ENCODE peak calls at places on chromosome 6, in seven cellular contexts. Z is neural progenitor cell, H is OCI-LY7, P is HepG2, E is mammary epithelial cell, S is SK-N-SH, B is fibroblast of lung. N is an unnamed sample. For H3K4me1 and H4K20me1, the result is how much of the 10 kb centered on the place peaks cover.

GRCh38 chr6:39347906-39348585 is 25.5 kb upstream of the KCNK16 start:
- DNase-seq in Z (peak), S (peak), B (peak), H (peak), P (peak), E (peak), N (peak)

GRCh38 chr6:148776321-148776966 is 29.6 kb downstream of the UST start:
- DNase-seq in E (peak), Z (no peak), P (no peak), B (peak), H (no peak), S (no peak), N (no peak)

GRCh38 chr6:107657755-107658461 is 166.2 kb downstream of the SCML4 start:
- DNase-seq in E (no peak), Z (no peak), B (peak), H (peak), S (peak), P (no peak), N (peak)

GRCh38 chr6:3229566-3230274 is 2.3 kb upstream of the TUBB2B start:
- DNase-seq in E (no peak), Z (peak), H (peak), B (no peak), P (no peak), S (peak), N (no peak)

GRCh38 chr6:56570434-56571359 is 72.0 kb downstream of the DST start:
- DNase-seq in H (peak), Z (no peak), S (peak), E (no peak), P (peak), B (peak), N (peak)

GRCh38 chr6:143283887-143284640 is 166.4 kb downstream of the ADAT2 start:
- DNase-seq in E (no peak), B (no peak), P (no peak), S (peak), H (no peak), Z (no peak), N (no peak)

GRCh38 chr6:108437821-108438220 is 122.9 kb upstream of the FOXO3 start:
- DNase-seq in P (no peak), S (no peak), Z (no peak), H (no peak), B (no peak), E (peak), N (no peak)

GRCh38 chr6:41074692-41075436 is 2.1 kb downstream of the NFYA start:
- DNase-seq in E (no peak), P (peak), S (no peak), Z (no peak), H (no peak), B (no peak), N (no peak)

GRCh38 chr6:28953039-28953872 is 29.5 kb upstream of the TRIM27 start:
- DNase-seq in H (peak), P (peak), E (peak), B (peak), Z (peak), S (peak), N (peak)

GRCh38 chr6:33313105-33313708 is 671 bp downstream of the TAPBP start:
- DNase-seq in Z (peak), E (peak), B (peak), S (peak), P (no peak), H (peak), N (peak)

GRCh38 chr6:170101281-170102035 is 189.4 kb downstream of the DLL1 start:
- DNase-seq in E (no peak), B (no peak), P (no peak), S (no peak), H (no peak), Z (no peak), N (no peak)

GRCh38 chr6:164927288-164928040 is 381.9 kb downstream of the C6orf118 start:
- DNase-seq in B (peak), H (peak), Z (peak), S (peak), P (peak), E (peak), N (peak)

GRCh38 chr6:155954149-155954548 is 498.5 kb upstream of the NOX3 start:
- DNase-seq in B (no peak), P (no peak), S (no peak), E (no peak), H (no peak), Z (no peak), N (no peak)

GRCh38 chr6:44161997-44162338 is 3.3 kb downstream of the CAPN11 start:
- DNase-seq in S (no peak), B (peak), H (no peak), E (peak), P (no peak), Z (no peak), N (peak)

GRCh38 chr6:29742191-29742590 is 19.0 kb downstream of the HLA-F start:
- DNase-seq in P (no peak), S (no peak), Z (no peak), E (no peak), B (no peak), H (no peak), N (no peak)

GRCh38 chr6:121395736-121396135 is 39.7 kb upstream of the GJA1 start:
- DNase-seq in Z (no peak), B (no peak), S (no peak), H (no peak), P (no peak), E (no peak), N (no peak)

GRCh38 chr6:98833101-98834059 is 994 bp upstream of the POU3F2 start:
- DNase-seq in Z (peak), S (peak), E (no peak), B (peak), P (no peak), H (no peak), N (no peak)

GRCh38 chr6:150549577-150550184 is 50.0 kb upstream of the PLEKHG1 start:
- DNase-seq in S (no peak), Z (no peak), E (peak), H (no peak), P (no peak), B (no peak), N (no peak)

GRCh38 chr6:101296184-101296583 is 97.3 kb upstream of the GRIK2 start:
- DNase-seq in H (no peak), B (peak), P (no peak), E (peak), S (peak), Z (no peak), N (no peak)

GRCh38 chr6:151216812-151217211 is 23.0 kb upstream of the AKAP12 start:
- DNase-seq in P (no peak), H (no peak), S (no peak), Z (no peak), E (no peak), B (no peak), N (no peak)

GRCh38 chr6:118377711-118378414 is 170.2 kb upstream of the PLN start:
- DNase-seq in S (no peak), B (no peak), Z (peak), H (no peak), P (no peak), E (no peak), N (no peak)

GRCh38 chr6:41442800-41443501 is 103.2 kb upstream of the FOXP4 start:
- DNase-seq in Z (peak), P (no peak), S (peak), H (no peak), E (no peak), B (peak), N (no peak)

GRCh38 chr6:70119218-70119835 is 183.6 kb downstream of the COL9A1 start:
- DNase-seq in P (peak), S (no peak), E (no peak), H (no peak), Z (no peak), B (no peak), N (no peak)

GRCh38 chr6:61887425-61887824 is 398.6 kb downstream of the KHDRBS2 start:
- DNase-seq in Z (peak), E (no peak), H (no peak), S (no peak), P (no peak), B (no peak), N (no peak)

GRCh38 chr6:37988696-37989095 is 169.2 kb downstream of the ZFAND3 start:
- DNase-seq in E (no peak), P (no peak), B (no peak), Z (no peak), S (no peak), H (no peak), N (no peak)

GRCh38 chr6:47631248-47632196 is 66.9 kb upstream of the ADGRF4 start:
- DNase-seq in B (peak), Z (peak), P (peak), E (peak), H (peak), S (peak), N (peak)

DNA sequence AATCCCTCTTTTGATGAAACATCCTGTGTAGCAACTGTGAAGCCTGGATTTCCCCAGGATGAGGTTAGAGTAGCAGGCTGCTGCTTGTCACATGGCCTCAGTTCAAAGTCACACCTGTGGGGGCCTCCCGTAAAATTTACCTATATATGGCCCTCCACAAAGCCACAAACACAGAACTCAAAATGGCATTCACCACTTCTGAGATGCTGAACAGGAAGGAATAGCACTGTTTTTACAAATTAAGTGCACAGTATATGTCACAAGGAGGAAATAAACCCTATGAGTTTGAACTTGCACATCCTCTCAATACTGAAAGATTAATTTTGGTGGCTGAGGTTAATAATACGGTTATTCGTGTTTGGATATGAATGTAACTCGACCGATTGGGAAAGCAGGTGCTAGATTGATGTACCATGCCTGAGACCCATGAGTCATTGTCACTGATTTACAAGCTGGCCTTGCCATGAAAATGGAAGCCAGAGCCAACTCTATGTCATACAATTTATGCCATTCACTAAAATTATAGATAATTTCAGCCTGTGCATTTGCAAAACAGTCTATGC is 70.6 kb downstream of the SGK1 start:
- DNase-seq in P (no peak), E (peak), H (peak), Z (no peak), B (no peak), S (no peak), N (no peak)
- H3K4me1 ChIP-seq in P (half or more), E (under half), H (half or more), Z (under half), B (under half), S (under half), N (under half)

DNA sequence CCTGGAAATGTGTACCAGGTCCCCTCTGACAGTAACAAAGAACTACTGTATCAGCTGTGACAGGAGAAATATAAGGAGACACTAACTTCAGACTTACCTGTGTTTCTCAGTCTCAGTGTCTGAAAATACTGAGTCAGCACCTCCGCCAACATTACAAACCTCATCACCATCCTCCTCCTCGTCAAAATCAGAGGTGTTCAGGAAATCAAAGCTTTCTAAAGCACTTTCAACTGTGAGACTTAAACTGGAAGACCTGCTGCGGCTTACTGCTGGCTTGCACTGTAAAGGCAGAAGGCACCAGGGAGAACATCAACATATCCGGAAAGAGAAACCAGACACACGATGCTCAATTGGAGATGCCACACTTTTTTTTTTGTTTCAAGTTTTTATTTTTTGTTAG is 40.3 kb upstream of the ARMH2 start:
- DNase-seq in P (no peak), S (no peak), B (no peak), H (no peak), Z (no peak), E (no peak), N (no peak)
- H4K20me1 ChIP-seq in P (under half), S (under half), B (under half), H (under half), Z (under half), E (under half), N (under half)

GRCh38 chr6:31579546-31580445 is 2.4 kb downstream of the LTB start:
- DNase-seq in B (no peak), H (no peak), S (no peak), E (no peak), P (no peak), Z (no peak), N (peak)

GRCh38 chr6:31580446-31580755 is 1.8 kb downstream of the LTB start:
- DNase-seq in B (no peak), H (no peak), Z (no peak), S (no peak), E (no peak), P (no peak), N (no peak)

GRCh38 chr6:31581511-31582229 is 554 bp downstream of the LTB start:
- DNase-seq in Z (peak), S (peak), E (no peak), B (no peak), P (no peak), H (no peak), N (peak)

GRCh38 chr6:31582230-31582601 is at the start of gene LTB:
- DNase-seq in E (no peak), Z (no peak), S (no peak), P (no peak), H (peak), B (no peak), N (peak)

GRCh38 chr6:31580807-31581437 is 1.3 kb downstream of the LTB start:
- DNase-seq in Z (peak), P (peak), B (peak), E (peak), H (peak), S (peak), N (peak)
- H3K27ac ChIP-seq in Z (no peak), P (no peak), B (peak), E (peak), H (peak), S (no peak), N (peak)

DNA sequence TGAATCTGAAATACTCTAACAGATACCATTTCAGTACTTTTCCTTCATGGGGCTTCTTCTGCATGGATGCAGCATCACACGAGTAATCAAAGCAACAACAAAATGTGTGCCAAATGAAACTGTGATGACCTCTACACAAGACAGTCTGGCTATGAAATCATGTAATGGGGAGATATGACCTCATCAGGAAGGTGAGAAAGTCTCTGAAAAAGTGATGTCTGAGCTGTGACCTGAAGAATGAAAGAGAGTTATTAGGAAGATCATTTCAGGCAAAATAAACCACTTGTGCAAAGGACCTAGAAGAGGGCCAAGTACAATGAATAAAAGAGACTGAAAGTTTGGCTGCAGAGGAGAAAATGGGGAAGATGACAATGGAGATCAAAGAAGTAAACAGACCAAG is 182.8 kb downstream of the PTPRK start:
- DNase-seq in B (no peak), H (no peak), P (no peak), S (no peak), Z (no peak), E (peak), N (no peak)
- H3K4me1 ChIP-seq in B (under half), H (under half), P (half or more), S (under half), Z (under half), E (under half), N (under half)